ENCODE peak calls at places on chromosomes 6 and 20, in four cellular contexts. Z, D, N and V are unnamed samples.
A peak's percentile ranks its signal among the peaks of the same experiment; 100 is the strongest.

GRCh38 chr6:170228581-170229310 is 62.1 kb downstream of the DLL1 start:
- DNase-seq in Z (no peak), N (no peak), D (no peak), V (no peak)

GRCh38 chr6:13760948-13761347 is 49.3 kb upstream of the RANBP9 start:
- DNase-seq in D (peak; percentile 28), N (no peak), Z (no peak), V (no peak)

GRCh38 chr6:120005292-120005976 is 655.9 kb upstream of the MAN1A1 start:
- DNase-seq in D (no peak), Z (no peak), N (no peak), V (no peak)

GRCh38 chr6:51753635-51754034 is 333.8 kb downstream of the PKHD1 start:
- DNase-seq in N (no peak), Z (no peak), D (no peak), V (no peak)

GRCh38 chr6:25006565-25007001 is 70.8 kb upstream of the RIPOR2 start:
- DNase-seq in D (peak; percentile 28), N (no peak), Z (peak; percentile 40), V (no peak)

GRCh38 chr6:148747493-148748160 is 797 bp downstream of the UST start:
- DNase-seq in Z (no peak), D (peak; percentile 16), N (no peak), V (no peak)

GRCh38 chr6:111580826-111581505 is 24.7 kb downstream of the TRAF3IP2 start:
- DNase-seq in D (no peak), Z (no peak), N (no peak), V (no peak)

GRCh38 chr6:82954351-82954750 is 111.3 kb downstream of the UBE3D start:
- DNase-seq in D (no peak), N (no peak), Z (no peak), V (no peak)

GRCh38 chr6:139373154-139373927 is 1.1 kb downstream of the CITED2 start:
- DNase-seq in Z (peak; percentile 72), N (no peak), D (peak; percentile 50), V (no peak)

GRCh38 chr6:154383273-154383672 is 26.7 kb upstream of the IPCEF1 start:
- DNase-seq in Z (no peak), N (no peak), D (no peak), V (no peak)

GRCh38 chr20:32908334-32909292 is 49.9 kb downstream of the EFCAB8 start:
- DNase-seq in Z (no peak), N (no peak), D (no peak), V (no peak)

GRCh38 chr6:84575264-84575663 is 189.1 kb downstream of the TBX18 start:
- DNase-seq in Z (no peak), N (peak; percentile 81), D (no peak), V (no peak)

GRCh38 chr6:149325648-149326236 is 8.2 kb downstream of the TAB2 start:
- DNase-seq in D (no peak), Z (no peak), N (no peak), V (no peak)

GRCh38 chr20:19909696-19910095 is 107.5 kb upstream of the NAA20 start:
- DNase-seq in D (peak; percentile 81), Z (no peak), N (no peak), V (no peak)

GRCh38 chr6:119523546-119523945 is 174.0 kb upstream of the MAN1A1 start:
- DNase-seq in Z (no peak), N (no peak), D (no peak), V (no peak)

GRCh38 chr20:3751664-3752385 is 15.7 kb downstream of the ADISSP start:
- DNase-seq in N (no peak), Z (peak; percentile 51), D (peak; percentile 74), V (no peak)

GRCh38 chr6:2103644-2104523 is 141.5 kb downstream of the GMDS start:
- DNase-seq in D (no peak), N (no peak), Z (no peak), V (peak; percentile 17)

GRCh38 chr20:1417273-1417672 is 24.4 kb upstream of the FKBP1A start:
- DNase-seq in Z (no peak), D (no peak), N (no peak), V (peak; percentile 69)